ENCODE peak calls at places on chromosomes 11 and 22, in ten cellular contexts. One of them, this sample, is unnamed.
A peak's percentile ranks its signal among the peaks of the same experiment; 100 is the strongest.

GRCh38 chr22:27810566-27810965 is 9.0 kb upstream of the MN1 start:
- DNase-seq in HL-60: no peak
- DNase-seq in Caco-2: no peak
- DNase-seq in fibroblast of mammary gland: peak; percentile 49
- DNase-seq in right atrium auricular region: peak; percentile 93
- DNase-seq in fibroblast of lung: peak; percentile 79
- DNase-seq in nephron progenitor cell: peak; percentile 31
- DNase-seq in type B pancreatic cell: no peak
- DNase-seq in pancreas: peak; percentile 65
- DNase-seq in A549: no peak
- DNase-seq in this sample: peak; percentile 36

GRCh38 chr22:46381142-46381541 is 45.6 kb downstream of the TRMU start:
- DNase-seq in pancreas: peak; percentile 26
- DNase-seq in fibroblast of lung: peak; percentile 27
- DNase-seq in type B pancreatic cell: no peak
- DNase-seq in Caco-2: no peak
- DNase-seq in A549: peak; percentile 61
- DNase-seq in HL-60: no peak
- DNase-seq in right atrium auricular region: no peak
- DNase-seq in fibroblast of mammary gland: no peak
- DNase-seq in nephron progenitor cell: no peak
- DNase-seq in this sample: no peak

GRCh38 chr11:62710001-62710345 is 2.5 kb downstream of the GNG3 start:
- DNase-seq in Caco-2: no peak
- DNase-seq in HL-60: no peak
- DNase-seq in pancreas: no peak
- DNase-seq in A549: no peak
- DNase-seq in right atrium auricular region: no peak
- DNase-seq in type B pancreatic cell: no peak
- DNase-seq in nephron progenitor cell: no peak
- DNase-seq in fibroblast of mammary gland: peak; percentile 51
- DNase-seq in fibroblast of lung: no peak
- DNase-seq in this sample: no peak

GRCh38 chr11:133892126-133892525 is 46.8 kb upstream of the SPATA19 start:
- DNase-seq in nephron progenitor cell: no peak
- DNase-seq in A549: no peak
- DNase-seq in fibroblast of lung: no peak
- DNase-seq in fibroblast of mammary gland: no peak
- DNase-seq in right atrium auricular region: no peak
- DNase-seq in type B pancreatic cell: no peak
- DNase-seq in pancreas: no peak
- DNase-seq in HL-60: no peak
- DNase-seq in Caco-2: no peak
- DNase-seq in this sample: no peak

GRCh38 chr11:121356357-121356756 is 63.8 kb downstream of the SC5D start:
- DNase-seq in pancreas: no peak
- DNase-seq in right atrium auricular region: no peak
- DNase-seq in type B pancreatic cell: no peak
- DNase-seq in Caco-2: no peak
- DNase-seq in A549: no peak
- DNase-seq in HL-60: no peak
- DNase-seq in nephron progenitor cell: no peak
- DNase-seq in fibroblast of mammary gland: no peak
- DNase-seq in fibroblast of lung: no peak
- DNase-seq in this sample: no peak

GRCh38 chr22:20076627-20077172 is 3.3 kb upstream of the DGCR8 start:
- DNase-seq in type B pancreatic cell: no peak
- DNase-seq in fibroblast of mammary gland: no peak
- DNase-seq in nephron progenitor cell: no peak
- DNase-seq in fibroblast of lung: no peak
- DNase-seq in A549: no peak
- DNase-seq in right atrium auricular region: no peak
- DNase-seq in HL-60: no peak
- DNase-seq in pancreas: no peak
- DNase-seq in Caco-2: peak; percentile 13
- DNase-seq in this sample: no peak

GRCh38 chr11:133153031-133153430 is 379.3 kb downstream of the OPCML start:
- DNase-seq in pancreas: no peak
- DNase-seq in fibroblast of lung: no peak
- DNase-seq in Caco-2: no peak
- DNase-seq in nephron progenitor cell: no peak
- DNase-seq in HL-60: no peak
- DNase-seq in A549: no peak
- DNase-seq in fibroblast of mammary gland: no peak
- DNase-seq in right atrium auricular region: no peak
- DNase-seq in type B pancreatic cell: no peak
- DNase-seq in this sample: no peak

GRCh38 chr11:19651654-19652053 is 61.0 kb upstream of the NAV2 start:
- DNase-seq in nephron progenitor cell: no peak
- DNase-seq in pancreas: no peak
- DNase-seq in right atrium auricular region: no peak
- DNase-seq in HL-60: no peak
- DNase-seq in type B pancreatic cell: no peak
- DNase-seq in fibroblast of lung: no peak
- DNase-seq in A549: no peak
- DNase-seq in Caco-2: no peak
- DNase-seq in fibroblast of mammary gland: no peak
- DNase-seq in this sample: no peak

GRCh38 chr22:46576556-46577351 is 39.3 kb upstream of the CELSR1 start:
- DNase-seq in A549: peak; percentile 23
- DNase-seq in HL-60: no peak
- DNase-seq in type B pancreatic cell: peak; percentile 76
- DNase-seq in right atrium auricular region: no peak
- DNase-seq in fibroblast of lung: peak; percentile 55
- DNase-seq in Caco-2: peak; percentile 70
- DNase-seq in fibroblast of mammary gland: peak; percentile 21
- DNase-seq in nephron progenitor cell: peak; percentile 75
- DNase-seq in pancreas: peak; percentile 83
- DNase-seq in this sample: no peak

GRCh38 chr22:44042822-44043221 is 18.7 kb downstream of the PARVB start:
- DNase-seq in type B pancreatic cell: no peak
- DNase-seq in nephron progenitor cell: no peak
- DNase-seq in pancreas: no peak
- DNase-seq in HL-60: no peak
- DNase-seq in fibroblast of lung: peak; percentile 59
- DNase-seq in Caco-2: no peak
- DNase-seq in fibroblast of mammary gland: peak; percentile 45
- DNase-seq in A549: no peak
- DNase-seq in right atrium auricular region: no peak
- DNase-seq in this sample: peak; percentile 23

GRCh38 chr11:118915396-118915795 is 10.3 kb downstream of the BCL9L start:
- DNase-seq in A549: no peak
- DNase-seq in HL-60: no peak
- DNase-seq in type B pancreatic cell: no peak
- DNase-seq in nephron progenitor cell: no peak
- DNase-seq in right atrium auricular region: no peak
- DNase-seq in fibroblast of lung: no peak
- DNase-seq in Caco-2: no peak
- DNase-seq in pancreas: no peak
- DNase-seq in fibroblast of mammary gland: no peak
- DNase-seq in this sample: no peak

GRCh38 chr22:28716686-28717085 is 24.9 kb downstream of the CHEK2 start:
- DNase-seq in HL-60: no peak
- DNase-seq in fibroblast of lung: peak; percentile 45
- DNase-seq in nephron progenitor cell: no peak
- DNase-seq in Caco-2: no peak
- DNase-seq in fibroblast of mammary gland: peak; percentile 16
- DNase-seq in pancreas: no peak
- DNase-seq in type B pancreatic cell: no peak
- DNase-seq in right atrium auricular region: no peak
- DNase-seq in A549: no peak
- DNase-seq in this sample: no peak

GRCh38 chr11:112961751-112962747 is 829 bp downstream of the NCAM1 start:
- DNase-seq in HL-60: no peak
- DNase-seq in fibroblast of mammary gland: no peak
- DNase-seq in right atrium auricular region: no peak
- DNase-seq in A549: no peak
- DNase-seq in pancreas: peak; percentile 51
- DNase-seq in Caco-2: peak; percentile 9
- DNase-seq in type B pancreatic cell: peak; percentile 71
- DNase-seq in fibroblast of lung: no peak
- DNase-seq in nephron progenitor cell: peak; percentile 65
- DNase-seq in this sample: no peak

DNA sequence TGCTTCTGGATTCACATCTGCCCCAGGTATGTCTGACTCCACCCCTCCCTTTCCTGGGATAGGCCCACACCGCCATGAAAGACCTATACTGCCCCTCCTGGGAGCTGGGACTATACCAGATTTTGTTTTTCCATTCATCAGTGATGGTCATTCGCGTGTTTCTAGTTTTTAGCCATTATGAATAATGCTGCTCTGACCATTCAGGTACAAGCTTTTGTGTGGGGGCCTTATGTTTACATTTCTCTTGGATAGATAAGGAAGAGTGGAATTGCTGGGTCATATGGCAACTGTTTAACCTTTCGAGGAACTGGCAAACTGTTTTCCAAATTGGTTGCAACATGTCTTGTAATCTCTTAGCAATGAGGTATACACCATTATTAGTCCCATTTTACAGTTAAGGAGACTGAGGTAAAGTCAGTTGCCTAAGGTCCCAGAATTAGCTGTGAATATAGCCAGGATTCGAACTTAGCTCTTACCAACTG is 1.2 kb upstream of the TBC1D10A start:
- DNase-seq in fibroblast of mammary gland: no peak
- DNase-seq in pancreas: no peak
- DNase-seq in HL-60: no peak
- DNase-seq in type B pancreatic cell: no peak
- DNase-seq in nephron progenitor cell: no peak
- DNase-seq in Caco-2: peak; percentile 75
- DNase-seq in A549: no peak
- DNase-seq in fibroblast of lung: no peak
- DNase-seq in right atrium auricular region: no peak
- DNase-seq in this sample: no peak
- TF ChIP-seq CTCF in fibroblast of mammary gland: no peak
- TF ChIP-seq CTCF in pancreas: no peak
- TF ChIP-seq CTCF in HL-60: no peak
- TF ChIP-seq CTCF in type B pancreatic cell: peak; percentile 1
- TF ChIP-seq CTCF in nephron progenitor cell: no peak
- TF ChIP-seq CTCF in Caco-2: peak; percentile 56
- TF ChIP-seq CTCF in A549: no peak
- TF ChIP-seq CTCF in fibroblast of lung: no peak
- TF ChIP-seq CTCF in right atrium auricular region: no peak
- TF ChIP-seq CTCF in this sample: no peak

GRCh38 chr11:70048279-70049024 is 29.7 kb upstream of the ANO1 start:
- DNase-seq in HL-60: no peak
- DNase-seq in pancreas: no peak
- DNase-seq in type B pancreatic cell: peak; percentile 69
- DNase-seq in right atrium auricular region: no peak
- DNase-seq in fibroblast of lung: no peak
- DNase-seq in nephron progenitor cell: peak; percentile 54
- DNase-seq in A549: peak; percentile 40
- DNase-seq in Caco-2: peak; percentile 84
- DNase-seq in fibroblast of mammary gland: no peak
- DNase-seq in this sample: no peak
- TF ChIP-seq CTCF in HL-60: no peak
- TF ChIP-seq CTCF in pancreas: no peak
- TF ChIP-seq CTCF in type B pancreatic cell: peak; percentile 61
- TF ChIP-seq CTCF in right atrium auricular region: peak; percentile 28
- TF ChIP-seq CTCF in fibroblast of lung: no peak
- TF ChIP-seq CTCF in nephron progenitor cell: peak; percentile 22
- TF ChIP-seq CTCF in A549: no peak
- TF ChIP-seq CTCF in Caco-2: peak; percentile 93
- TF ChIP-seq CTCF in fibroblast of mammary gland: peak; percentile 12
- TF ChIP-seq CTCF in this sample: peak; percentile 31

DNA sequence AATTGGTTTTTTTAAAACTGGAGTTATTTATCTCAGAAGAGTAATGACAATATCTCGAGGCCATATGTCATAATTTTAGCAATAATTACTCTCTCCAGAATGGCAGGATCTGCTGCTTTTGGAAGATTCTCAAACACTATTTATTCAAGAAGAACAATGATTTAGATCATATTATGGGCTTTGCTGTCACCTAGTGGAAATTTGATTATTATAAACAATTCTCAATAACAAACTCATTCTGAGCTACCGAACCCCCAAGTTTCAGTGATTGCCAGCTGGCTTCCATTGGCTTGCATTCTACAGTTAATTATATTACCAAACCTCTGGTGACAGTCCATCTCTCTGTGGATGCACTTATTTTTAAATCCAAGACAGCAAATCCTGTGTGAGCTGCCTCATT is 27.9 kb upstream of the SLC36A4 start:
- DNase-seq in nephron progenitor cell: no peak
- DNase-seq in fibroblast of mammary gland: peak; percentile 38
- DNase-seq in fibroblast of lung: peak; percentile 4
- DNase-seq in pancreas: no peak
- DNase-seq in HL-60: no peak
- DNase-seq in type B pancreatic cell: no peak
- DNase-seq in right atrium auricular region: no peak
- DNase-seq in A549: peak; percentile 13
- DNase-seq in Caco-2: no peak
- DNase-seq in this sample: no peak
- TF ChIP-seq CTCF in nephron progenitor cell: no peak
- TF ChIP-seq CTCF in fibroblast of mammary gland: peak; percentile 23
- TF ChIP-seq CTCF in fibroblast of lung: peak; percentile 16
- TF ChIP-seq CTCF in pancreas: no peak
- TF ChIP-seq CTCF in HL-60: no peak
- TF ChIP-seq CTCF in type B pancreatic cell: peak; percentile 61
- TF ChIP-seq CTCF in right atrium auricular region: peak; percentile 61
- TF ChIP-seq CTCF in A549: peak; percentile 73
- TF ChIP-seq CTCF in Caco-2: no peak
- TF ChIP-seq CTCF in this sample: peak; percentile 24

GRCh38 chr11:31441296-31441695 is 68.1 kb downstream of the IMMP1L start:
- DNase-seq in type B pancreatic cell: no peak
- DNase-seq in nephron progenitor cell: no peak
- DNase-seq in fibroblast of mammary gland: no peak
- DNase-seq in fibroblast of lung: no peak
- DNase-seq in HL-60: no peak
- DNase-seq in pancreas: no peak
- DNase-seq in A549: no peak
- DNase-seq in right atrium auricular region: no peak
- DNase-seq in Caco-2: no peak
- DNase-seq in this sample: no peak

GRCh38 chr11:31445621-31446020 is 63.8 kb downstream of the IMMP1L start:
- DNase-seq in right atrium auricular region: no peak
- DNase-seq in fibroblast of lung: no peak
- DNase-seq in A549: no peak
- DNase-seq in fibroblast of mammary gland: no peak
- DNase-seq in HL-60: no peak
- DNase-seq in Caco-2: no peak
- DNase-seq in type B pancreatic cell: no peak
- DNase-seq in nephron progenitor cell: no peak
- DNase-seq in pancreas: no peak
- DNase-seq in this sample: no peak

GRCh38 chr11:31449040-31449439 is 60.4 kb downstream of the IMMP1L start:
- DNase-seq in nephron progenitor cell: no peak
- DNase-seq in fibroblast of mammary gland: no peak
- DNase-seq in HL-60: no peak
- DNase-seq in right atrium auricular region: no peak
- DNase-seq in pancreas: no peak
- DNase-seq in A549: no peak
- DNase-seq in fibroblast of lung: no peak
- DNase-seq in Caco-2: no peak
- DNase-seq in type B pancreatic cell: no peak
- DNase-seq in this sample: no peak

GRCh38 chr11:31442086-31442485 is 67.3 kb downstream of the IMMP1L start:
- DNase-seq in right atrium auricular region: no peak
- DNase-seq in HL-60: no peak
- DNase-seq in nephron progenitor cell: no peak
- DNase-seq in fibroblast of mammary gland: no peak
- DNase-seq in Caco-2: no peak
- DNase-seq in type B pancreatic cell: no peak
- DNase-seq in fibroblast of lung: no peak
- DNase-seq in A549: no peak
- DNase-seq in pancreas: no peak
- DNase-seq in this sample: no peak

GRCh38 chr11:31443802-31444201 is 65.6 kb downstream of the IMMP1L start:
- DNase-seq in pancreas: no peak
- DNase-seq in nephron progenitor cell: no peak
- DNase-seq in type B pancreatic cell: no peak
- DNase-seq in fibroblast of mammary gland: no peak
- DNase-seq in HL-60: no peak
- DNase-seq in Caco-2: no peak
- DNase-seq in fibroblast of lung: no peak
- DNase-seq in A549: no peak
- DNase-seq in right atrium auricular region: no peak
- DNase-seq in this sample: no peak
- TF ChIP-seq CTCF in pancreas: no peak
- TF ChIP-seq CTCF in nephron progenitor cell: no peak
- TF ChIP-seq CTCF in type B pancreatic cell: no peak
- TF ChIP-seq CTCF in fibroblast of mammary gland: no peak
- TF ChIP-seq CTCF in HL-60: no peak
- TF ChIP-seq CTCF in Caco-2: no peak
- TF ChIP-seq CTCF in fibroblast of lung: no peak
- TF ChIP-seq CTCF in A549: no peak
- TF ChIP-seq CTCF in right atrium auricular region: no peak
- TF ChIP-seq CTCF in this sample: no peak